ENCODE peak calls at places on chromosomes 5 and 9, in seven cellular contexts. K is activated CD4-positive, alpha-beta T cell treated with anti-CD3 and anti-CD28 coated beads, Interleukin-2, amount 10 ng/mL, durations not matched to agents 7 days and 5 days; N is Peyer's patch; E is Right ventricle myocardium superior; T is choroid plexus epithelial cell; X is A673; F is colonic mucosa. V is an unnamed sample.

GRCh38 chr5:112923148-112923917 is 1.3 kb upstream of the REEP5 start:
- DNase-seq in K (peak), N (no peak), F (no peak), E (no peak), X (no peak), T (no peak), V (no peak)

GRCh38 chr9:99103054-99103453 is 1.9 kb upstream of the TGFBR1 start:
- DNase-seq in E (no peak), X (no peak), F (no peak), N (no peak), T (no peak), K (no peak), V (no peak)

GRCh38 chr5:41891066-41891707 is 13.0 kb upstream of the RIMOC1 start:
- DNase-seq in K (no peak), X (no peak), E (no peak), T (no peak), N (no peak), F (no peak), V (no peak)

GRCh38 chr9:126860077-126860756 is at the start of gene ZBTB34:
- DNase-seq in E (peak), T (peak), X (peak), F (peak), K (peak), N (peak), V (peak)

GRCh38 chr5:112626079-112626478 is 111.6 kb upstream of the APC start:
- DNase-seq in E (no peak), N (no peak), X (no peak), K (no peak), F (no peak), T (no peak), V (no peak)

GRCh38 chr5:149002761-149003689 is 59.8 kb downstream of the SH3TC2 start:
- DNase-seq in K (no peak), T (peak), E (no peak), X (no peak), F (no peak), N (no peak), V (no peak)

GRCh38 chr9:10265102-10265708 is 347.6 kb downstream of the PTPRD start:
- DNase-seq in X (no peak), N (no peak), F (no peak), T (peak), K (no peak), E (no peak), V (no peak)

GRCh38 chr5:73448072-73448432 is 525 bp downstream of the FOXD1 start:
- DNase-seq in E (no peak), K (no peak), F (no peak), X (peak), N (peak), T (no peak), V (no peak)

GRCh38 chr5:149969181-149969950 is 8.8 kb downstream of the SLC26A2 start:
- DNase-seq in N (no peak), E (no peak), K (no peak), T (no peak), X (no peak), F (no peak), V (no peak)

GRCh38 chr5:69444127-69444754 is 29.3 kb downstream of the MARVELD2 start:
- DNase-seq in X (no peak), F (no peak), E (no peak), N (peak), K (no peak), T (no peak), V (peak)

GRCh38 chr9:109264865-109265532 is 55.9 kb downstream of the EPB41L4B start:
- DNase-seq in K (no peak), T (no peak), F (peak), X (peak), N (no peak), E (peak), V (peak)

GRCh38 chr5:154729613-154730012 is 25.6 kb upstream of the LARP1 start:
- DNase-seq in T (no peak), K (no peak), E (no peak), N (no peak), X (peak), F (peak), V (peak)

GRCh38 chr9:111804636-111805035 is 9.9 kb upstream of the SHOC1 start:
- DNase-seq in X (no peak), N (no peak), K (no peak), E (no peak), T (no peak), F (no peak), V (no peak)

GRCh38 chr5:88290801-88291200 is 22.2 kb upstream of the TMEM161B start:
- DNase-seq in T (peak), K (no peak), F (no peak), N (no peak), X (no peak), E (no peak), V (no peak)

GRCh38 chr5:180494510-180495181 is 467 bp downstream of the CNOT6 start:
- DNase-seq in E (peak), N (peak), F (peak), K (peak), X (peak), T (peak), V (peak)

GRCh38 chr5:180353226-180353962 is at the start of gene GFPT2:
- DNase-seq in N (peak), X (peak), E (peak), K (peak), T (peak), F (peak), V (peak)

GRCh38 chr9:126415741-126416370 is 89.2 kb downstream of the MVB12B start:
- DNase-seq in K (no peak), X (no peak), N (no peak), E (no peak), T (no peak), F (no peak), V (no peak)

GRCh38 chr9:27151693-27152397 is 42.8 kb downstream of the TEK start:
- DNase-seq in K (no peak), N (no peak), X (no peak), T (peak), E (no peak), F (no peak), V (no peak)

GRCh38 chr9:108484468-108484867 is 371.3 kb downstream of the ACTL7B start:
- DNase-seq in N (no peak), F (no peak), K (no peak), T (no peak), E (no peak), X (no peak), V (no peak)

GRCh38 chr9:36173861-36174260 is 4.7 kb downstream of the CCIN start:
- DNase-seq in F (no peak), K (no peak), X (no peak), N (no peak), E (no peak), T (no peak), V (no peak)

GRCh38 chr9:91817106-91817492 is 132.9 kb downstream of the ROR2 start:
- DNase-seq in N (no peak), E (no peak), F (no peak), X (no peak), K (no peak), T (no peak), V (no peak)

GRCh38 chr5:67147768-67148167 is 48.8 kb downstream of the CD180 start:
- DNase-seq in N (no peak), X (no peak), T (peak), K (no peak), E (no peak), F (no peak), V (no peak)

GRCh38 chr5:132026516-132027008 is 15.1 kb upstream of the ACSL6 start:
- DNase-seq in F (no peak), K (peak), N (no peak), X (no peak), T (no peak), E (no peak), V (peak)

GRCh38 chr9:83153030-83153429 is 90.1 kb upstream of the RASEF start:
- DNase-seq in F (no peak), N (no peak), X (no peak), T (no peak), E (no peak), K (no peak), V (no peak)

GRCh38 chr5:1141827-1142226 is 30.0 kb upstream of the SLC12A7 start:
- DNase-seq in X (no peak), N (no peak), K (no peak), F (no peak), E (no peak), T (no peak), V (no peak)

GRCh38 chr9:70569070-70569772 is 154.8 kb upstream of the KLF9 start:
- DNase-seq in T (no peak), K (no peak), N (no peak), E (no peak), X (no peak), F (no peak), V (no peak)

GRCh38 chr9:16106211-16106610 is 553.4 kb downstream of the CCDC171 start:
- DNase-seq in X (no peak), T (no peak), F (no peak), K (no peak), N (no peak), E (no peak), V (no peak)

GRCh38 chr9:14939378-14939777 is 29.1 kb upstream of the FREM1 start:
- DNase-seq in N (no peak), T (no peak), K (no peak), E (no peak), X (no peak), F (no peak), V (no peak)

GRCh38 chr5:88713818-88714217 is 169.2 kb downstream of the MEF2C start:
- DNase-seq in T (no peak), X (no peak), F (no peak), K (no peak), N (no peak), E (no peak), V (no peak)

GRCh38 chr9:93250185-93250584 is 66.2 kb downstream of the WNK2 start:
- DNase-seq in F (no peak), K (no peak), N (peak), X (no peak), T (no peak), E (no peak), V (no peak)

GRCh38 chr5:34695275-34696032 is 39.3 kb downstream of the RAI14 start:
- DNase-seq in F (no peak), K (no peak), E (no peak), T (peak), X (no peak), N (no peak), V (no peak)

GRCh38 chr5:38446029-38446522 is 110.4 kb downstream of the LIFR start:
- DNase-seq in T (no peak), K (no peak), X (peak), N (no peak), E (no peak), F (no peak), V (no peak)

GRCh38 chr9:70222354-70222753 is 36.4 kb upstream of the SMC5 start:
- DNase-seq in T (no peak), N (no peak), E (no peak), F (no peak), K (no peak), X (no peak), V (no peak)

GRCh38 chr5:142866563-142867275 is 96.5 kb downstream of the ARHGAP26 start:
- DNase-seq in F (peak), X (peak), N (no peak), K (peak), T (peak), E (no peak), V (peak)

GRCh38 chr9:78786794-78787193 is 489.9 kb downstream of the PSAT1 start:
- DNase-seq in N (no peak), F (no peak), K (no peak), X (no peak), E (no peak), T (peak), V (no peak)

GRCh38 chr5:13976867-13977479 is 32.5 kb upstream of the DNAH5 start:
- DNase-seq in T (peak), F (no peak), E (no peak), K (no peak), X (peak), N (no peak), V (no peak)

GRCh38 chr5:34717426-34718327 is 61.5 kb downstream of the RAI14 start:
- DNase-seq in T (peak), X (peak), N (no peak), F (no peak), E (no peak), K (no peak), V (no peak)

GRCh38 chr5:127696688-127697087 is 6.5 kb upstream of the CCDC192 start:
- DNase-seq in K (no peak), E (no peak), N (no peak), X (no peak), T (peak), F (no peak), V (no peak)

GRCh38 chr5:7876867-7877266 is 7.9 kb downstream of the MTRR start:
- DNase-seq in X (peak), F (no peak), N (no peak), K (no peak), E (no peak), T (peak), V (no peak)

V was measured in stomach.